ENCODE peak calls at places on chromosomes 6 and 20, in six cellular contexts. One of them, this sample, is unnamed. For H3K4me1, the result is how much of the 10 kb centered on the place peaks cover.

GRCh38 chr20:896626-897025 is 19.5 kb downstream of the ANGPT4 start:
- DNase-seq in PC-3: no peak
- DNase-seq in MM.1S: no peak
- DNase-seq in HCT116: no peak
- DNase-seq in SK-N-SH: no peak
- DNase-seq in GM23248: no peak
- DNase-seq in this sample: no peak

GRCh38 chr6:33427585-33428218 is 7.8 kb downstream of the SYNGAP1 start:
- DNase-seq in MM.1S: no peak
- DNase-seq in GM23248: peak
- DNase-seq in PC-3: peak
- DNase-seq in SK-N-SH: peak
- DNase-seq in HCT116: no peak
- DNase-seq in this sample: peak

GRCh38 chr6:45650527-45651135 is 272.9 kb upstream of the SUPT3H start:
- DNase-seq in GM23248: peak
- DNase-seq in PC-3: peak
- DNase-seq in MM.1S: no peak
- DNase-seq in HCT116: peak
- DNase-seq in SK-N-SH: no peak
- DNase-seq in this sample: no peak

GRCh38 chr6:68653074-68653705 is 18.1 kb downstream of the ADGRB3 start:
- DNase-seq in PC-3: no peak
- DNase-seq in SK-N-SH: no peak
- DNase-seq in HCT116: no peak
- DNase-seq in GM23248: no peak
- DNase-seq in MM.1S: no peak
- DNase-seq in this sample: no peak

GRCh38 chr6:144377586-144377985 is 92.5 kb downstream of the UTRN start:
- DNase-seq in PC-3: no peak
- DNase-seq in SK-N-SH: no peak
- DNase-seq in MM.1S: no peak
- DNase-seq in GM23248: peak
- DNase-seq in HCT116: no peak
- DNase-seq in this sample: no peak

GRCh38 chr6:137736048-137736846 is 130.8 kb upstream of the TNFAIP3 start:
- DNase-seq in PC-3: no peak
- DNase-seq in SK-N-SH: no peak
- DNase-seq in GM23248: no peak
- DNase-seq in MM.1S: peak
- DNase-seq in HCT116: no peak
- DNase-seq in this sample: no peak

GRCh38 chr6:157169656-157170055 is 153.7 kb downstream of the TMEM242 start:
- DNase-seq in MM.1S: no peak
- DNase-seq in HCT116: no peak
- DNase-seq in PC-3: no peak
- DNase-seq in SK-N-SH: no peak
- DNase-seq in GM23248: no peak
- DNase-seq in this sample: no peak

GRCh38 chr6:36618366-36619355 is 24.5 kb downstream of the SRSF3 start:
- DNase-seq in GM23248: no peak
- DNase-seq in SK-N-SH: no peak
- DNase-seq in HCT116: no peak
- DNase-seq in PC-3: no peak
- DNase-seq in MM.1S: no peak
- DNase-seq in this sample: no peak

GRCh38 chr20:20827992-20828597 is 115.7 kb upstream of the RALGAPA2 start:
- DNase-seq in SK-N-SH: no peak
- DNase-seq in PC-3: no peak
- DNase-seq in HCT116: no peak
- DNase-seq in MM.1S: no peak
- DNase-seq in GM23248: no peak
- DNase-seq in this sample: no peak

GRCh38 chr6:139485742-139486475 is 111.5 kb upstream of the CITED2 start:
- DNase-seq in PC-3: no peak
- DNase-seq in HCT116: no peak
- DNase-seq in GM23248: no peak
- DNase-seq in MM.1S: no peak
- DNase-seq in SK-N-SH: no peak
- DNase-seq in this sample: no peak

GRCh38 chr6:109526905-109527628 is 44.0 kb upstream of the ZBTB24 start:
- DNase-seq in HCT116: peak
- DNase-seq in MM.1S: peak
- DNase-seq in PC-3: peak
- DNase-seq in SK-N-SH: peak
- DNase-seq in GM23248: peak
- DNase-seq in this sample: peak

GRCh38 chr20:31704225-31705119 is 18.2 kb downstream of the BCL2L1 start:
- DNase-seq in GM23248: peak
- DNase-seq in MM.1S: no peak
- DNase-seq in HCT116: peak
- DNase-seq in SK-N-SH: no peak
- DNase-seq in PC-3: peak
- DNase-seq in this sample: peak

GRCh38 chr6:137780447-137781034 is 86.5 kb upstream of the TNFAIP3 start:
- DNase-seq in MM.1S: no peak
- DNase-seq in SK-N-SH: no peak
- DNase-seq in GM23248: no peak
- DNase-seq in PC-3: no peak
- DNase-seq in HCT116: no peak
- DNase-seq in this sample: no peak

GRCh38 chr6:45531999-45532605 is 154.4 kb upstream of the SUPT3H start:
- DNase-seq in GM23248: no peak
- DNase-seq in SK-N-SH: no peak
- DNase-seq in HCT116: no peak
- DNase-seq in PC-3: no peak
- DNase-seq in MM.1S: no peak
- DNase-seq in this sample: no peak

GRCh38 chr6:166423051-166423745 is 40.5 kb upstream of the MPC1 start:
- DNase-seq in GM23248: no peak
- DNase-seq in MM.1S: no peak
- DNase-seq in PC-3: no peak
- DNase-seq in SK-N-SH: no peak
- DNase-seq in HCT116: no peak
- DNase-seq in this sample: no peak

GRCh38 chr6:22631101-22631500 is 61.7 kb downstream of the HDGFL1 start:
- DNase-seq in GM23248: no peak
- DNase-seq in HCT116: no peak
- DNase-seq in SK-N-SH: no peak
- DNase-seq in PC-3: no peak
- DNase-seq in MM.1S: no peak
- DNase-seq in this sample: peak

GRCh38 chr20:64111841-64112641 is 4.7 kb upstream of the NPBWR2 start:
- DNase-seq in SK-N-SH: peak
- DNase-seq in PC-3: no peak
- DNase-seq in GM23248: no peak
- DNase-seq in MM.1S: no peak
- DNase-seq in HCT116: no peak
- DNase-seq in this sample: no peak

GRCh38 chr6:154768280-154768679 is 35.1 kb downstream of the SCAF8 start:
- DNase-seq in GM23248: no peak
- DNase-seq in HCT116: no peak
- DNase-seq in MM.1S: no peak
- DNase-seq in SK-N-SH: no peak
- DNase-seq in PC-3: no peak
- DNase-seq in this sample: no peak

GRCh38 chr6:32129297-32130088 is 595 bp downstream of the FKBPL start:
- DNase-seq in HCT116: no peak
- DNase-seq in SK-N-SH: no peak
- DNase-seq in PC-3: peak
- DNase-seq in GM23248: peak
- DNase-seq in MM.1S: no peak
- DNase-seq in this sample: peak

GRCh38 chr6:44388135-44388487 is 605 bp downstream of the CDC5L start:
- DNase-seq in HCT116: no peak
- DNase-seq in SK-N-SH: peak
- DNase-seq in GM23248: no peak
- DNase-seq in PC-3: no peak
- DNase-seq in MM.1S: no peak
- DNase-seq in this sample: no peak

GRCh38 chr6:143449731-143450452 is 603 bp downstream of the ADAT2 start:
- DNase-seq in PC-3: peak
- DNase-seq in HCT116: no peak
- DNase-seq in SK-N-SH: peak
- DNase-seq in MM.1S: peak
- DNase-seq in GM23248: peak
- DNase-seq in this sample: peak

GRCh38 chr20:1674361-1674760 is 16.8 kb upstream of the SIRPG start:
- DNase-seq in PC-3: no peak
- DNase-seq in SK-N-SH: no peak
- DNase-seq in MM.1S: no peak
- DNase-seq in GM23248: no peak
- DNase-seq in HCT116: no peak
- DNase-seq in this sample: no peak

GRCh38 chr6:126307859-126308258 is 32.1 kb upstream of the CENPW start:
- DNase-seq in HCT116: no peak
- DNase-seq in PC-3: peak
- DNase-seq in GM23248: peak
- DNase-seq in SK-N-SH: peak
- DNase-seq in MM.1S: no peak
- DNase-seq in this sample: no peak

GRCh38 chr6:151647871-151648639 is 154.2 kb downstream of the CCDC170 start:
- DNase-seq in HCT116: peak
- DNase-seq in SK-N-SH: no peak
- DNase-seq in PC-3: peak
- DNase-seq in MM.1S: no peak
- DNase-seq in GM23248: peak
- DNase-seq in this sample: peak

GRCh38 chr6:157150076-157150475 is 173.2 kb downstream of the TMEM242 start:
- DNase-seq in HCT116: no peak
- DNase-seq in MM.1S: no peak
- DNase-seq in PC-3: peak
- DNase-seq in SK-N-SH: no peak
- DNase-seq in GM23248: peak
- DNase-seq in this sample: no peak

GRCh38 chr20:62237772-62238568 is at the start of gene OSBPL2:
- DNase-seq in GM23248: peak
- DNase-seq in HCT116: peak
- DNase-seq in MM.1S: peak
- DNase-seq in SK-N-SH: peak
- DNase-seq in PC-3: peak
- DNase-seq in this sample: peak
- H3K9ac ChIP-seq in GM23248: peak
- H3K9ac ChIP-seq in HCT116: peak
- H3K9ac ChIP-seq in MM.1S: peak
- H3K9ac ChIP-seq in SK-N-SH: peak
- H3K9ac ChIP-seq in PC-3: peak
- H3K9ac ChIP-seq in this sample: peak

GRCh38 chr20:49890651-49891361 is 24.5 kb downstream of the SPATA2 start:
- DNase-seq in MM.1S: no peak
- DNase-seq in SK-N-SH: peak
- DNase-seq in HCT116: no peak
- DNase-seq in GM23248: no peak
- DNase-seq in PC-3: no peak
- DNase-seq in this sample: peak

GRCh38 chr20:49889943-49890650 is 25.2 kb downstream of the SPATA2 start:
- DNase-seq in SK-N-SH: no peak
- DNase-seq in GM23248: no peak
- DNase-seq in HCT116: no peak
- DNase-seq in MM.1S: no peak
- DNase-seq in PC-3: peak
- DNase-seq in this sample: no peak

GRCh38 chr20:49888341-49889244 is 26.7 kb downstream of the SPATA2 start:
- DNase-seq in PC-3: peak
- DNase-seq in HCT116: peak
- DNase-seq in SK-N-SH: peak
- DNase-seq in GM23248: peak
- DNase-seq in MM.1S: peak
- DNase-seq in this sample: peak

GRCh38 chr20:49887828-49888340 is 27.4 kb downstream of the SPATA2 start:
- DNase-seq in PC-3: no peak
- DNase-seq in HCT116: no peak
- DNase-seq in MM.1S: no peak
- DNase-seq in SK-N-SH: no peak
- DNase-seq in GM23248: no peak
- DNase-seq in this sample: no peak

DNA sequence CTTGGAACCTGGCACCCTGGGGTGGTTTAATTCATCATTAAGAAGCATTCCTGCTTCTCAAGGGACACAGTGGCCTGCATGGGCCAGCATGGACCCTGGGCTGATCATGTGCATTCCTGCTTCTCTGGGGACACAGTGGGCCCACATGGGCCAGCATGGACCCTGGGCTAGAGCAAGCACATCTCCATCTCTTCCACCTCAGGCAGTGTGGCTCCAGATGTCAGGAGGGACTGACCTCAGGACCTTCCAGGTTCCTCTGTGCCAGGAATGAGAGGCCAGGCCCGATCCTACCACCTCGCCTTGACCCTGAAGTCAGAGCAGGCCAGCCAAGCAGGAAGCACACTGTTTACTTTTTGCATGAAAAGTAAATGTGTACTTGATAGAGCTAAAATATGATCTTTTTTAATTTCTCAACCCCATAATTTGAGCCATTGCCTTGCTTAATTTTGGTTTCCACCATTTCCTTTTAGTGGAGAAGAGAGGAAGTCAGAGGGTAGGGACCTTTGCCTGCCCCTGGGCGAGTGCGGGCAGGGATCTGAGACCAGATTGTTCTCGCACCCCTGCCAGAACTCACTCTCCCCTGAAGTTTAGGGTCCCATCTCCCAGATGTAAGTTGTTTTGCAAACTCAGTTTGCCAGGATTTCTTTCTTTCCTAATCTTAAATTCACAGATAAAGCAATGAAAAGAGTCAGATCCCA is 25.9 kb downstream of the SPATA2 start:
- DNase-seq in PC-3: no peak
- DNase-seq in HCT116: no peak
- DNase-seq in GM23248: no peak
- DNase-seq in MM.1S: no peak
- DNase-seq in SK-N-SH: no peak
- DNase-seq in this sample: no peak
- H3K4me1 ChIP-seq in PC-3: under half
- H3K4me1 ChIP-seq in HCT116: under half
- H3K4me1 ChIP-seq in GM23248: under half
- H3K4me1 ChIP-seq in MM.1S: under half
- H3K4me1 ChIP-seq in SK-N-SH: under half
- H3K4me1 ChIP-seq in this sample: under half

GRCh38 chr20:19335341-19335740 is 122.9 kb downstream of the SLC24A3 start:
- DNase-seq in PC-3: no peak
- DNase-seq in HCT116: no peak
- DNase-seq in MM.1S: no peak
- DNase-seq in GM23248: no peak
- DNase-seq in SK-N-SH: no peak
- DNase-seq in this sample: no peak
- TF ChIP-seq EZH2phosphoT487 in PC-3: no peak
- TF ChIP-seq EZH2phosphoT487 in HCT116: no peak
- TF ChIP-seq EZH2phosphoT487 in MM.1S: no peak
- TF ChIP-seq EZH2phosphoT487 in GM23248: no peak
- TF ChIP-seq EZH2phosphoT487 in SK-N-SH: no peak
- TF ChIP-seq EZH2phosphoT487 in this sample: no peak

GRCh38 chr6:63663147-63663877 is 27.7 kb downstream of the PHF3 start:
- DNase-seq in PC-3: peak
- DNase-seq in MM.1S: no peak
- DNase-seq in GM23248: peak
- DNase-seq in SK-N-SH: no peak
- DNase-seq in HCT116: no peak
- DNase-seq in this sample: no peak

GRCh38 chr6:63663882-63664281 is 28.3 kb downstream of the PHF3 start:
- DNase-seq in PC-3: no peak
- DNase-seq in GM23248: no peak
- DNase-seq in MM.1S: no peak
- DNase-seq in HCT116: no peak
- DNase-seq in SK-N-SH: no peak
- DNase-seq in this sample: no peak

GRCh38 chr6:63661769-63662168 is 26.2 kb downstream of the PHF3 start:
- DNase-seq in SK-N-SH: no peak
- DNase-seq in GM23248: no peak
- DNase-seq in MM.1S: no peak
- DNase-seq in PC-3: no peak
- DNase-seq in HCT116: no peak
- DNase-seq in this sample: no peak

GRCh38 chr6:63660737-63661136 is 25.1 kb downstream of the PHF3 start:
- DNase-seq in GM23248: no peak
- DNase-seq in SK-N-SH: no peak
- DNase-seq in HCT116: no peak
- DNase-seq in PC-3: no peak
- DNase-seq in MM.1S: no peak
- DNase-seq in this sample: no peak
- H3K9ac ChIP-seq in GM23248: no peak
- H3K9ac ChIP-seq in SK-N-SH: no peak
- H3K9ac ChIP-seq in HCT116: no peak
- H3K9ac ChIP-seq in PC-3: no peak
- H3K9ac ChIP-seq in MM.1S: no peak
- H3K9ac ChIP-seq in this sample: no peak